ENCODE peak calls at places on chromosomes 16 and 17, in ten cellular contexts. Y is esophagus squamous epithelium, D is adrenal gland, X is psoas muscle, O is WERI-Rb-1, B is H1, W is cardiac muscle cell, Q is tibial artery, U is pancreas, K is uterus. V is an unnamed sample.

GRCh38 chr17:43211123-43211479 is 574 bp upstream of the TMEM106A start:
- DNase-seq in Q (no peak), B (no peak), U (no peak), W (no peak), Y (no peak), X (no peak), O (no peak), K (no peak), D (no peak), V (no peak)

GRCh38 chr16:28304214-28304613 is 11.9 kb downstream of the SBK1 start:
- DNase-seq in K (no peak), D (peak), O (no peak), B (peak), Y (no peak), W (peak), Q (no peak), U (no peak), X (no peak), V (no peak)

GRCh38 chr16:83717308-83717707 is 90.5 kb upstream of the HSBP1 start:
- DNase-seq in X (no peak), O (peak), U (no peak), Q (no peak), K (no peak), Y (no peak), D (no peak), B (peak), W (no peak), V (no peak)

GRCh38 chr17:79630821-79631639 is 20.2 kb upstream of the RBFOX3 start:
- DNase-seq in U (no peak), Q (peak), W (no peak), O (peak), D (no peak), X (peak), B (peak), Y (no peak), K (peak), V (no peak)

GRCh38 chr17:80879723-80880649 is 111.7 kb upstream of the CHMP6 start:
- DNase-seq in K (no peak), D (peak), W (no peak), B (no peak), Q (no peak), U (no peak), X (peak), Y (no peak), O (no peak), V (peak)

GRCh38 chr16:88693420-88694177 is 7.3 kb upstream of the SNAI3 start:
- DNase-seq in Q (no peak), B (no peak), W (no peak), O (no peak), X (no peak), D (no peak), U (no peak), K (no peak), Y (no peak), V (no peak)

GRCh38 chr17:9594065-9594464 is 17.6 kb downstream of the CFAP52 start:
- DNase-seq in X (no peak), Q (no peak), D (no peak), U (no peak), K (no peak), B (no peak), W (no peak), O (no peak), Y (no peak), V (no peak)

GRCh38 chr17:21551081-21551881 is 141.0 kb upstream of the KCNJ18 start:
- DNase-seq in K (peak), U (peak), Y (peak), Q (peak), B (peak), D (peak), W (peak), O (peak), X (peak), V (peak)

GRCh38 chr16:72939247-72939646 is 108.7 kb downstream of the ZFHX3 start:
- DNase-seq in K (peak), Y (no peak), Q (peak), W (no peak), X (no peak), D (peak), B (no peak), U (no peak), O (no peak), V (peak)
- H3K4me3 ChIP-seq in K (no peak), Y (peak), Q (peak), W (no peak), X (peak), D (no peak), B (no peak), U (no peak), O (no peak), V (no peak)

GRCh38 chr17:4827399-4827798 is 5.7 kb upstream of the MINK1 start:
- DNase-seq in B (no peak), D (no peak), Q (no peak), X (no peak), U (no peak), Y (no peak), O (no peak), K (no peak), W (no peak), V (no peak)

GRCh38 chr17:4823373-4824089 is 9.6 kb upstream of the MINK1 start:
- DNase-seq in K (no peak), D (no peak), O (no peak), Q (no peak), U (no peak), W (no peak), Y (no peak), B (no peak), X (peak), V (no peak)

GRCh38 chr17:4818276-4818675 is 11.3 kb downstream of the PLD2 start:
- DNase-seq in O (peak), Q (no peak), Y (no peak), W (no peak), B (no peak), U (no peak), X (peak), D (no peak), K (no peak), V (no peak)

DNA sequence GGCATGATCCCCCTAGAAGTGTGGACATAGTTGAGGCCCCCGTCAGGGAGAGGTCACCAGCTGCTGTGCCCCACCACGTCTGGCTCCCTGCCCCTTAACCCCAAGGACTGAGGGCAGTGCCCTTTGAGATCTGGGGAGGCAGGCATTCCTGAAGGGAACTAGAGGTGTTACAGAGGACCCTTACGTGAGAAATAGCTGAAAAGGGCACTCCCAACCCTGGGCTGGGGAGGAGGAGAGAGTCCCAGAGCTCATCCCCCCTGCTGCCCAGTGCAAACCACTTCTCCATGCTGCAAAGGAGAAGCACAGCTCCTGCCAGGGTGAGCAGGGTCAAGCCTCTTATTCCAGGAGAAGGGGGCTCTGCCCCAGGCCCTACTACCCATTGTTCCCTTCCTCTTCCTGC is 10.3 kb upstream of the MINK1 start:
- DNase-seq in W (no peak), X (peak), B (no peak), K (no peak), D (no peak), Q (no peak), U (no peak), Y (no peak), O (no peak), V (no peak)
- TF ChIP-seq CTCF in W (no peak), X (no peak), B (no peak), K (no peak), D (no peak), Q (no peak), U (no peak), Y (no peak), O (no peak), V (no peak)

GRCh38 chr17:59829217-59830006 is 63.3 kb downstream of the TUBD1 start:
- DNase-seq in Y (no peak), K (no peak), Q (no peak), D (peak), B (no peak), W (no peak), U (peak), X (no peak), O (no peak), V (no peak)
- H3K4me3 ChIP-seq in Y (peak), K (no peak), Q (no peak), D (no peak), B (no peak), W (no peak), U (peak), X (peak), O (no peak), V (no peak)

GRCh38 chr17:27748360-27748825 is 51.9 kb downstream of the NOS2 start:
- DNase-seq in D (no peak), Q (no peak), O (no peak), K (no peak), W (no peak), Y (no peak), U (no peak), B (no peak), X (no peak), V (no peak)
- TF ChIP-seq CTCF in D (no peak), Q (no peak), O (no peak), K (no peak), W (no peak), Y (no peak), U (no peak), B (no peak), X (no peak), V (no peak)

GRCh38 chr17:7232114-7232513 is 2.2 kb downstream of the DVL2 start:
- DNase-seq in B (no peak), O (no peak), W (no peak), D (no peak), Q (no peak), K (no peak), Y (no peak), X (no peak), U (no peak), V (no peak)
- H3K4me3 ChIP-seq in B (no peak), O (peak), W (no peak), D (no peak), Q (no peak), K (no peak), Y (peak), X (peak), U (no peak), V (no peak)

DNA sequence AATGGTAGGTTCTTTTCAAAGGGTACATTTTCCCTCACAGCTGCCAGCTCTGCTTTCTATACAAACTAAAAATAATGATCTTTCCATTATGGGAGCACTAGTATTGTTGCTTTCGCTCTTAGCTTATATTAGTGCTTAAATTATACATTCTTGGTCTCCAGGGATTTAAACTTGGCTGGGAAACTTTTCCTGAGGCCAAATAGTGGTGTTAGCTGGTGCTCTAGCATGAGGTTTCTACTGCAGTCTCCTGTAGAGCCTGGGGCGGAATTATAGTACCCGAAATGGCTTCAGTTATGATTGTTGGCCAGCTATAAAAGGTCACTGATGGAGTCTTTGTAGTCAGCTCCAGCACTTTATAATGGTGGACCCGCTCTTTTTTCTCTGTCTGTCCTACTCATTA is 74.8 kb upstream of the CDH11 start:
- DNase-seq in K (no peak), D (no peak), W (no peak), Y (no peak), B (no peak), Q (no peak), X (no peak), O (no peak), U (no peak), V (no peak)
- TF ChIP-seq CTCF in K (no peak), D (no peak), W (no peak), Y (no peak), B (no peak), Q (no peak), X (no peak), O (no peak), U (no peak), V (no peak)

DNA sequence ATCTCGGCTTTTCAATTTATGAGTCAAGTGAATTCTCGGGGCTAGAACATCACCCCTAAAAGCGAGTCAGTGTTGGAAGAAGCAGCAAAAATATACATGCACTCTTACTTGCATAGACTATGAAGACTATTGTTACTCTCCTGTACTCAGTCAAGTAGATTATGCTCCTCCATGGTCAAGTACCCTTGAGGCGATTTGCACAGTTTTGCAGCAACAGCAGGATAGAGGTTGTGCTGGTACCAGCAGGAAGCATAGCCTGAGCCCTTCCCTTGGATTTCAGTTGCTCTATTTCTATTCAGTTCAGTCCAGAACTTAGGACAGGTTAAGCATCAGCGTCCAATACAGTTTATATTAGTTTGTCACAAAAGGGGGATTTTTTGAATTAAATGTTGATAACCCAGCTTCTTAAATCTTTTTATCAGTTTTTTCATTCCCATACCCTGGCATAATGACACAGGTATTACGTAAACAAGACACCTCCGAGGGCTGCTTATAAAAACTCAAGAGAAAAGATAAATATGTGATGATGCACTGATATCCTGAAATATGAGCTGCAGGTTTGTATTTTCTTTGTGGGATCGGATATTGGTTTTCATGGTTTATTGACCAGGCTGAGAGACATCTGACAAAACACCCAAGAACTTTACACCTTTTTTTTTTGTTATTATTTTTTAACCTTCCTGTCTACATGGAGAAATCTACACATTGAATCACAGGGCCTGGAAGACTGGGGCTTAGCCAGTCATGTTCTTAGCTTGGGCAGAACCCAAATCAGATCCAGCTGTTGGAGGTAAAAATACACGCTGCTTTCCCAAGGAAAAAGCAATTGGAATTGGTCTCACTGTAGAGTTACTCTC is 144.1 kb downstream of the PITPNC1 start:
- DNase-seq in D (no peak), U (no peak), B (no peak), Q (no peak), X (no peak), W (no peak), Y (no peak), K (no peak), O (no peak), V (no peak)
- H3K4me3 ChIP-seq in D (no peak), U (no peak), B (no peak), Q (no peak), X (peak), W (no peak), Y (no peak), K (no peak), O (no peak), V (no peak)

V was measured in BE2C.